ENCODE peak calls at places on chromosomes 1 and 21, in nine cellular contexts. J is upper lobe of right lung, Z is left ventricle myocardium inferior, V is uterus, M is nephron progenitor cell, D is esophagus muscularis mucosa, C is right lobe of liver, P is neural crest cell, H is epithelial cell of esophagus. U is an unnamed sample.

GRCh38 chr1:11482904-11483479 is 4.0 kb downstream of the DISP3 start:
- DNase-seq in M (no peak), V (no peak), H (no peak), P (no peak), C (no peak), J (no peak), Z (no peak), D (no peak), U (peak)

GRCh38 chr1:56287736-56288135 is 291.6 kb downstream of the PLPP3 start:
- DNase-seq in C (no peak), Z (no peak), H (no peak), J (no peak), V (no peak), D (no peak), P (no peak), M (no peak), U (no peak)

GRCh38 chr21:15242906-15243305 is 178.1 kb upstream of the NRIP1 start:
- DNase-seq in D (no peak), Z (no peak), J (no peak), C (no peak), H (no peak), V (no peak), M (no peak), P (no peak), U (no peak)

GRCh38 chr1:111511362-111511761 is 7.9 kb upstream of the ADORA3 start:
- DNase-seq in H (no peak), Z (no peak), P (no peak), V (no peak), D (no peak), J (no peak), M (no peak), C (no peak), U (no peak)

GRCh38 chr1:53504901-53505300 is 45.7 kb downstream of the DMRTB1 start:
- DNase-seq in V (no peak), D (no peak), J (no peak), P (no peak), C (no peak), Z (no peak), M (no peak), H (no peak), U (no peak)

GRCh38 chr1:159804924-159805323 is 2.8 kb downstream of the FCRL6 start:
- DNase-seq in P (no peak), Z (no peak), V (no peak), D (no peak), C (no peak), J (no peak), H (peak), M (no peak), U (no peak)

GRCh38 chr1:19514391-19514831 is 29.1 kb upstream of the CAPZB start:
- DNase-seq in V (no peak), J (no peak), D (no peak), M (no peak), C (no peak), P (no peak), H (no peak), Z (peak), U (no peak)

GRCh38 chr1:27634166-27634981 is 611 bp downstream of the FGR start:
- DNase-seq in M (peak), D (no peak), P (no peak), J (peak), V (peak), H (no peak), C (peak), Z (peak), U (no peak)

GRCh38 chr1:157272264-157272663 is 134.1 kb upstream of the ETV3 start:
- DNase-seq in H (no peak), M (no peak), D (peak), P (no peak), C (no peak), Z (no peak), V (no peak), J (no peak), U (no peak)

GRCh38 chr1:171081220-171081993 is 9.3 kb upstream of the FMO3 start:
- DNase-seq in C (no peak), P (no peak), D (no peak), Z (no peak), J (no peak), H (peak), V (no peak), M (no peak), U (no peak)
- TF ChIP-seq CTCF in C (peak), P (peak), D (peak), Z (peak), J (peak), H (peak), V (peak), M (no peak), U (peak)

DNA sequence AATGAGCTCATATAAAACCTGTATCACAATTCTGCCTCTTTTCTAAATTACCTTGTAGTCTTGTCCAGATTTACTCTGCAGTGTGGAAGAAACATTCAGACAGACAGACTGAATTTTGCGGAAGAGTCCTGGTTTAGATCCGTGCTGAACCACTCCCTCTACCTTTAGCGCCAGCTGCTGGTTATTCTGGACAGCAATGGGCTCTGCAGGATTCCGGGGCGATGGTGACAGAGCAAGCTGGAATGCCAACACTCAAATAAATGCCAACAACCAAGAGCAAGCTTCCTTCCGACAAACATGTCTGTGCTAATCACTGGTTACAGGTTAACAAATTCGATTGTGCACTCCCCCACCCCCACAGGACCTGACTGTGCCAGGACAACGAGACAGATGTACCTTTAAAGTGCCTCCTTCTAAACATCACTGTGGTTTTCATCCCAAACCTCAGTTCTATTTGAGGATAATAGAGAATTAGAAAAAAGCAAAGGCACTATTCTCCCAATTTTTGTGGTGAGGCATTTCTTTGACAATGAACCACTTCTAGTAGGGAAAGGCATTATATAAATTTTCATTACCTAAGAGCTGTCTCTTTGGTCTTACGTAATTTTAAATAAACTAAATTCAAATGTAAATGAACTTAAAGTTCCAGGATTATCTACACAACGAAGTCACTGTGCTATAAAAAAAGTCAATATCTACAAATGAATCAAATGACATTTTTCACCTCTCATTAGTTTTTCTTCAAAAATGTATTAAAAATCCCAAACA is 90.4 kb downstream of the INTS7 start:
- DNase-seq in Z (no peak), H (peak), V (no peak), C (peak), M (peak), P (no peak), D (no peak), J (no peak), U (no peak)
- TF ChIP-seq CTCF in Z (peak), H (peak), V (no peak), C (peak), M (peak), P (peak), D (peak), J (peak), U (peak)

GRCh38 chr1:70675737-70676156 is 264.7 kb downstream of the CTH start:
- DNase-seq in J (no peak), D (no peak), M (no peak), Z (no peak), V (no peak), C (no peak), P (no peak), H (no peak), U (no peak)
- TF ChIP-seq CTCF in J (no peak), D (no peak), M (no peak), Z (no peak), V (no peak), C (no peak), P (no peak), H (no peak), U (no peak)

GRCh38 chr1:47819503-47819888 is 177.7 kb downstream of the TRABD2B start:
- DNase-seq in P (no peak), Z (no peak), J (no peak), C (no peak), V (no peak), D (no peak), H (no peak), M (no peak), U (no peak)

GRCh38 chr1:47824297-47824696 is 172.9 kb downstream of the TRABD2B start:
- DNase-seq in V (no peak), D (no peak), Z (no peak), P (no peak), J (no peak), M (no peak), H (no peak), C (no peak), U (no peak)

GRCh38 chr1:47827032-47827585 is 170.1 kb downstream of the TRABD2B start:
- DNase-seq in C (no peak), D (no peak), H (no peak), M (no peak), Z (no peak), P (no peak), V (no peak), J (no peak), U (no peak)

GRCh38 chr1:47824721-47825120 is 172.5 kb downstream of the TRABD2B start:
- DNase-seq in P (no peak), V (no peak), Z (no peak), D (no peak), C (no peak), H (no peak), J (no peak), M (no peak), U (no peak)

GRCh38 chr1:47823016-47823843 is 174.0 kb downstream of the TRABD2B start:
- DNase-seq in H (no peak), D (no peak), P (no peak), Z (no peak), V (no peak), M (no peak), J (no peak), C (no peak), U (no peak)
- TF ChIP-seq CTCF in H (no peak), D (no peak), P (no peak), Z (no peak), V (no peak), M (no peak), J (no peak), C (no peak), U (no peak)

DNA sequence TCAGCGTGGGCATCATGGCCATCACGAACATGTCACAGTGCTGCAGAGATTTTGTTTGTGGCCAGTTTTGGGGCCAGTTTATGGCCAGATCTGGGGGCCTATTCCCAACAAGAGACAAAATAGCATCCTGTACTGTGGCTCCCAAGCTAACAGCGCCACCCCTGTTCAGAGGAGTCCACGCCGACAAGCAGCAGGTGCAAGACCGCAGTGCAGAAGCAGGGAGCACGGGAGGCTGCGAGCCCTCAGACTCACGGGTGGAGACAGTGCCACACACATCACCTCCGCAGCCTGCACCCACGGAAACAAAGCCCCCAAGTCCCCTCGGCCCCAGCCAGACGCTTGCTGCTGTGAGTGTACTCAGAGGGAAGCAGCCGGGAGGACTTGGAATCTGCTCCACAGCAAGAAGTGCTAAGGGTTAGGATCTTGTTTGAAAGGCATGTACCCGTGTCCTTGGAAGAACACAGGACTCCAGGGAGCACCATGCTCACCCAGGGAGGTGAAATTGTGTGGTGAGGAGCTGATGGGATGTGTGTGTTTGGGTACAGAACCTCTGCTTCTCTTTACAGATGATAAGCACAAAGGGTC is 7.1 kb downstream of the TCP10L start:
- DNase-seq in C (no peak), V (no peak), D (no peak), Z (no peak), P (no peak), M (peak), J (no peak), H (peak), U (no peak)
- TF ChIP-seq CTCF in C (no peak), V (no peak), D (no peak), Z (no peak), P (peak), M (peak), J (no peak), H (peak), U (peak)

GRCh38 chr1:57770772-57771171 is 346.9 kb upstream of the DAB1 start:
- DNase-seq in P (no peak), H (peak), M (no peak), C (no peak), V (no peak), D (no peak), J (no peak), Z (no peak), U (no peak)
- TF ChIP-seq CTCF in P (peak), H (peak), M (peak), C (peak), V (no peak), D (no peak), J (peak), Z (peak), U (peak)

DNA sequence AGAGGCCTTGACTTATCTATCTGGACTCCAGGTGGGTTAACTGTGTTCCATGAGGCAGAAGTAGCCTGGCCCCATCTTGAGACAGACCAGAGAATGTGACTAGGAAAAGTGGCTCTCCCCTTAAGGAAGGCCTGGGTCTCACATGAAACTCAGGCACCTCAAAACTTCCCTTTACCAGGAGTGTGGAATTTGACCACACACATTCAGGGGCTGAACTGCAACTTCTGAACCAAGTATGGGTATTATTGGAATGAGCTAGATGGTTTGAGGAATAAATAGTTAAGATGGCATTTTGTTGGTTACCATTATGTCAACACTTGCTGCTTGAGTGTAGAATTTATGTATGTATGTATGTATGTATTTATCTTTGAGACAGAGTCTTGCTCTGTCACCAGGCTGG is 41.5 kb upstream of the CSF1 start:
- DNase-seq in M (no peak), Z (no peak), J (no peak), P (no peak), V (no peak), H (no peak), D (no peak), C (no peak), U (no peak)
- TF ChIP-seq CTCF in M (no peak), Z (no peak), J (no peak), P (no peak), V (no peak), H (no peak), D (no peak), C (no peak), U (no peak)